ENCODE peak calls at places on chromosome 16, in four cellular contexts. H is CD8-positive, alpha-beta memory T cell; L is CD8-positive, alpha-beta T cell; C is PC-3. Y is an unnamed sample.

GRCh38 chr16:85138825-85139627 is 26.8 kb upstream of the CIBAR2 start:
- DNase-seq in C (no peak), L (no peak), H (no peak), Y (no peak)

GRCh38 chr16:67463059-67463458 is 17.9 kb downstream of the ATP6V0D1 start:
- DNase-seq in L (no peak), C (no peak), H (no peak), Y (no peak)

GRCh38 chr16:55697867-55698266 is 42.1 kb downstream of the SLC6A2 start:
- DNase-seq in L (no peak), H (no peak), C (no peak), Y (no peak)

GRCh38 chr16:74623214-74623842 is 16.4 kb upstream of the GLG1 start:
- DNase-seq in L (no peak), C (peak; percentile 59), H (no peak), Y (no peak)

GRCh38 chr16:81210807-81211206 is 27.7 kb upstream of the BCO1 start:
- DNase-seq in C (no peak), L (no peak), H (no peak), Y (no peak)

GRCh38 chr16:59633996-59634579 is 900.0 kb upstream of the GOT2 start:
- DNase-seq in L (no peak), H (no peak), C (peak; percentile 23), Y (no peak)

GRCh38 chr16:25138130-25138529 is 26.6 kb downstream of the LCMT1 start:
- DNase-seq in H (no peak), C (no peak), L (no peak), Y (no peak)

GRCh38 chr16:64416232-64417010 is 705.4 kb downstream of the CDH11 start:
- DNase-seq in H (no peak), L (no peak), C (peak; percentile 39), Y (no peak)

GRCh38 chr16:31519746-31520145 is 8.0 kb upstream of the AHSP start:
- DNase-seq in H (no peak), C (no peak), L (no peak), Y (no peak)

GRCh38 chr16:49575352-49576172 is 202.0 kb downstream of the C16orf78 start:
- DNase-seq in C (no peak), H (no peak), L (no peak), Y (no peak)

GRCh38 chr16:81797443-81797842 is 18.4 kb downstream of the PLCG2 start:
- DNase-seq in C (no peak), L (no peak), H (no peak), Y (no peak)

GRCh38 chr16:75627856-75628255 is 4.8 kb upstream of the ADAT1 start:
- DNase-seq in H (no peak), L (no peak), C (no peak), Y (no peak)

GRCh38 chr16:89316701-89317100 is 99.2 kb downstream of the ZNF778 start:
- DNase-seq in C (no peak), L (no peak), H (no peak), Y (no peak)
- H3K4me1 ChIP-seq in C (peaks cover 72% of the 10 kb centered on the region), L (peaks cover 93% of the 10 kb centered on the region), H (peaks cover 95% of the 10 kb centered on the region), Y (peaks cover 69% of the 10 kb centered on the region)

GRCh38 chr16:29844575-29845331 is 18.3 kb downstream of the CDIPT start:
- DNase-seq in C (no peak), L (no peak), H (no peak), Y (no peak)
- H3K36me3 ChIP-seq in C (no peaks in the 10 kb centered on the region), L (peaks cover 53% of the 10 kb centered on the region), H (peaks cover 17% of the 10 kb centered on the region), Y (peaks cover 29% of the 10 kb centered on the region)

GRCh38 chr16:57416084-57416483 is 11.5 kb downstream of the CCL17 start:
- DNase-seq in H (no peak), L (no peak), C (no peak), Y (no peak)
- H3K4me3 ChIP-seq in H (no peak overlapping the region), L (no peak overlapping the region), C (no peak overlapping the region), Y (no peak overlapping the region)

GRCh38 chr16:71924710-71925109 is 29.4 kb downstream of the IST1 start:
- DNase-seq in C (no peak), H (no peak), L (no peak), Y (no peak)
- H3K4me1 ChIP-seq in C (peaks cover 23% of the 10 kb centered on the region), H (no peaks in the 10 kb centered on the region), L (no peaks in the 10 kb centered on the region), Y (peaks cover 14% of the 10 kb centered on the region)

GRCh38 chr16:78666318-78666717 is 566.9 kb downstream of the WWOX start:
- DNase-seq in L (no peak), C (no peak), H (no peak), Y (no peak)
- H3K36me3 ChIP-seq in L (no peaks in the 10 kb centered on the region), C (no peaks in the 10 kb centered on the region), H (no peaks in the 10 kb centered on the region), Y (no peaks in the 10 kb centered on the region)

GRCh38 chr16:3174618-3175148 is 13.3 kb upstream of the OR1F1 start:
- DNase-seq in H (no peak), C (no peak), L (no peak), Y (peak; percentile 30)

GRCh38 chr16:3170440-3171180 is 17.4 kb upstream of the OR1F1 start:
- DNase-seq in L (no peak), H (no peak), C (no peak), Y (no peak)

GRCh38 chr16:3171181-3171854 is 16.7 kb upstream of the OR1F1 start:
- DNase-seq in H (peak; percentile 50), L (no peak), C (no peak), Y (no peak)

GRCh38 chr16:3173892-3174617 is 13.9 kb upstream of the OR1F1 start:
- DNase-seq in C (peak; percentile 49), L (no peak), H (no peak), Y (peak; percentile 47)

DNA sequence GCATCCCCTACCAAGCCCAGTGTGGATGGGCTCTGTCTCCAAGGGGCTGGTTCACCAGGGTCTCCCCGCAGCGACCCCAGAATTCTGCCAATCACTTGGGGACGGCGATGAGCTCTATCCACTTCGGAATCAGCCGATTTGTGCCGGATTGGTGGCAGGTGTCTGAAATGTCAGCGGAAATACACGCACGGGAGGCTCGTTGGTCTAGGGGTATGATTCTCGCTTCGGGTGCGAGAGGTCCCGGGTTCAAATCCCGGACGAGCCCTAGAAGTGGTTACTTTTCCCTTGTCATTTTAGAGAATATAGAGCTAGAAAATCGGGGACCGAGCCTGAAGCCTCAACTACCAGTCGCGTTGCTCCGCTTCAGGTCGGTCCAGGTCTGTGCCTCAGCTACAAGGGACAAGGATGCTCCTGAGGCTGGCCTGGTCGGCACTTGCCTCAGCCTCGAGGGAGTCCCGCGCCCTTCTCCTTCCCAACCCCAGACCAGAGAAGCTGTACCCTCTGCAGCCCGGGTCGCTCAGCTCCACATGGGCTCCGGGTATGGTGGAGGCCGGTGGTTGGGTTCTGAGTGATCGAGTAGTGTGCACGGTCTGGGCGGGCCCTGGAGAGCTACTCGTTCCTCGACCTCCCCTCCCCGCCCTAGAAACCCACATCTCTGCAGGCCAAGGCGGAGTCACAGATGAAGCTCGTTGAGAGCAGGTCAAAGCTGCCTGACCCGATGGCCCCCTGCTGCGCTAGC is 16.0 kb upstream of the OR1F1 start:
- DNase-seq in L (no peak), H (no peak), C (no peak), Y (peak; percentile 58)
- H3K4me3 ChIP-seq in L (peak overlapping the region; percentile 40), H (peak overlapping the region; percentile 53), C (no peak overlapping the region), Y (no peak overlapping the region)

GRCh38 chr16:1501630-1502029 is 8.5 kb downstream of the TELO2 start:
- DNase-seq in C (no peak), H (no peak), L (no peak), Y (peak; percentile 56)

GRCh38 chr16:1499756-1500464 is 6.8 kb downstream of the TELO2 start:
- DNase-seq in L (no peak), H (no peak), C (no peak), Y (peak; percentile 64)

GRCh38 chr16:1497014-1497598 is 3.9 kb downstream of the TELO2 start:
- DNase-seq in H (no peak), C (no peak), L (no peak), Y (peak; percentile 66)

GRCh38 chr16:1500465-1501150 is 7.4 kb downstream of the TELO2 start:
- DNase-seq in L (no peak), C (no peak), H (no peak), Y (peak; percentile 60)

GRCh38 chr16:1498899-1499676 is 5.9 kb downstream of the TELO2 start:
- DNase-seq in H (no peak), C (no peak), L (no peak), Y (no peak)
- H3K4me1 ChIP-seq in H (peaks cover 2% of the 10 kb centered on the region), C (peaks cover 6% of the 10 kb centered on the region), L (peaks cover 4% of the 10 kb centered on the region), Y (no peaks in the 10 kb centered on the region)

Y was measured in RWPE2.